ENCODE peak calls at places on chromosomes 7 and 10, in eight cellular contexts. One of them, this sample, is unnamed.

GRCh38 chr7:40516376-40516775 is 381.6 kb downstream of the SUGCT start:
- DNase-seq in epithelial cell of esophagus: peak; percentile 11
- DNase-seq in GM12864: no peak
- DNase-seq in HFF-Myc: no peak
- DNase-seq in endodermal cell: no peak
- DNase-seq in A549: no peak
- DNase-seq in cardiac fibroblast: peak; percentile 35
- DNase-seq in left lung: no peak
- DNase-seq in this sample: no peak

GRCh38 chr10:2508971-2509605 is 558.3 kb upstream of the PFKP start:
- DNase-seq in epithelial cell of esophagus: peak; percentile 10
- DNase-seq in GM12864: no peak
- DNase-seq in HFF-Myc: no peak
- DNase-seq in endodermal cell: no peak
- DNase-seq in A549: no peak
- DNase-seq in cardiac fibroblast: no peak
- DNase-seq in left lung: no peak
- DNase-seq in this sample: no peak

GRCh38 chr7:73822319-73823173 is 8.2 kb upstream of the CLDN4 start:
- DNase-seq in epithelial cell of esophagus: peak; percentile 96
- DNase-seq in GM12864: no peak
- DNase-seq in HFF-Myc: peak; percentile 81
- DNase-seq in endodermal cell: peak; percentile 67
- DNase-seq in A549: peak; percentile 91
- DNase-seq in cardiac fibroblast: peak; percentile 71
- DNase-seq in left lung: peak; percentile 33
- DNase-seq in this sample: no peak

GRCh38 chr7:103573479-103574058 is 127.6 kb upstream of the SLC26A5 start:
- DNase-seq in epithelial cell of esophagus: peak; percentile 50
- DNase-seq in GM12864: peak; percentile 2
- DNase-seq in HFF-Myc: peak; percentile 6
- DNase-seq in endodermal cell: no peak
- DNase-seq in A549: peak; percentile 29
- DNase-seq in cardiac fibroblast: peak; percentile 53
- DNase-seq in left lung: no peak
- DNase-seq in this sample: peak; percentile 6

GRCh38 chr10:92011560-92012214 is 88.1 kb downstream of the BTAF1 start:
- DNase-seq in epithelial cell of esophagus: peak; percentile 87
- DNase-seq in GM12864: no peak
- DNase-seq in HFF-Myc: peak; percentile 26
- DNase-seq in endodermal cell: no peak
- DNase-seq in A549: peak; percentile 57
- DNase-seq in cardiac fibroblast: peak; percentile 30
- DNase-seq in left lung: no peak
- DNase-seq in this sample: no peak

GRCh38 chr10:604716-605631 is 84.5 kb downstream of the DIP2C start:
- DNase-seq in epithelial cell of esophagus: no peak
- DNase-seq in GM12864: no peak
- DNase-seq in HFF-Myc: no peak
- DNase-seq in endodermal cell: no peak
- DNase-seq in A549: no peak
- DNase-seq in cardiac fibroblast: no peak
- DNase-seq in left lung: no peak
- DNase-seq in this sample: no peak

GRCh38 chr10:34956756-34957155 is 133.4 kb downstream of the CUL2 start:
- DNase-seq in epithelial cell of esophagus: no peak
- DNase-seq in GM12864: no peak
- DNase-seq in HFF-Myc: no peak
- DNase-seq in endodermal cell: no peak
- DNase-seq in A549: peak; percentile 33
- DNase-seq in cardiac fibroblast: no peak
- DNase-seq in left lung: no peak
- DNase-seq in this sample: no peak

GRCh38 chr7:47044620-47045019 is 537.3 kb downstream of the TNS3 start:
- DNase-seq in epithelial cell of esophagus: no peak
- DNase-seq in GM12864: no peak
- DNase-seq in HFF-Myc: no peak
- DNase-seq in endodermal cell: no peak
- DNase-seq in A549: no peak
- DNase-seq in cardiac fibroblast: no peak
- DNase-seq in left lung: no peak
- DNase-seq in this sample: no peak

GRCh38 chr7:4613855-4614548 is 68.1 kb upstream of the FOXK1 start:
- DNase-seq in epithelial cell of esophagus: peak; percentile 72
- DNase-seq in GM12864: no peak
- DNase-seq in HFF-Myc: no peak
- DNase-seq in endodermal cell: no peak
- DNase-seq in A549: no peak
- DNase-seq in cardiac fibroblast: peak; percentile 81
- DNase-seq in left lung: no peak
- DNase-seq in this sample: no peak

GRCh38 chr10:95840121-95840520 is 67.7 kb upstream of the CC2D2B start:
- DNase-seq in epithelial cell of esophagus: peak; percentile 5
- DNase-seq in GM12864: no peak
- DNase-seq in HFF-Myc: no peak
- DNase-seq in endodermal cell: no peak
- DNase-seq in A549: no peak
- DNase-seq in cardiac fibroblast: no peak
- DNase-seq in left lung: no peak
- DNase-seq in this sample: no peak

GRCh38 chr7:66352071-66352470 is 146.9 kb downstream of the TPST1 start:
- DNase-seq in epithelial cell of esophagus: peak; percentile 50
- DNase-seq in GM12864: no peak
- DNase-seq in HFF-Myc: no peak
- DNase-seq in endodermal cell: peak; percentile 63
- DNase-seq in A549: no peak
- DNase-seq in cardiac fibroblast: peak; percentile 26
- DNase-seq in left lung: no peak
- DNase-seq in this sample: no peak

GRCh38 chr7:613442-614140 is 93.9 kb upstream of the PDGFA start:
- DNase-seq in epithelial cell of esophagus: peak; percentile 77
- DNase-seq in GM12864: no peak
- DNase-seq in HFF-Myc: no peak
- DNase-seq in endodermal cell: no peak
- DNase-seq in A549: no peak
- DNase-seq in cardiac fibroblast: no peak
- DNase-seq in left lung: no peak
- DNase-seq in this sample: no peak

GRCh38 chr7:30754315-30754877 is 2.5 kb downstream of the INMT start:
- DNase-seq in epithelial cell of esophagus: no peak
- DNase-seq in GM12864: no peak
- DNase-seq in HFF-Myc: no peak
- DNase-seq in endodermal cell: no peak
- DNase-seq in A549: no peak
- DNase-seq in cardiac fibroblast: no peak
- DNase-seq in left lung: no peak
- DNase-seq in this sample: no peak
- H3K4me3 ChIP-seq in epithelial cell of esophagus: no peak overlapping the region
- H3K4me3 ChIP-seq in GM12864: no peak overlapping the region
- H3K4me3 ChIP-seq in HFF-Myc: no peak overlapping the region
- H3K4me3 ChIP-seq in endodermal cell: no peak overlapping the region
- H3K4me3 ChIP-seq in A549: no peak overlapping the region
- H3K4me3 ChIP-seq in cardiac fibroblast: no peak overlapping the region
- H3K4me3 ChIP-seq in left lung: peak overlapping the region; percentile 29
- H3K4me3 ChIP-seq in this sample: no peak overlapping the region

DNA sequence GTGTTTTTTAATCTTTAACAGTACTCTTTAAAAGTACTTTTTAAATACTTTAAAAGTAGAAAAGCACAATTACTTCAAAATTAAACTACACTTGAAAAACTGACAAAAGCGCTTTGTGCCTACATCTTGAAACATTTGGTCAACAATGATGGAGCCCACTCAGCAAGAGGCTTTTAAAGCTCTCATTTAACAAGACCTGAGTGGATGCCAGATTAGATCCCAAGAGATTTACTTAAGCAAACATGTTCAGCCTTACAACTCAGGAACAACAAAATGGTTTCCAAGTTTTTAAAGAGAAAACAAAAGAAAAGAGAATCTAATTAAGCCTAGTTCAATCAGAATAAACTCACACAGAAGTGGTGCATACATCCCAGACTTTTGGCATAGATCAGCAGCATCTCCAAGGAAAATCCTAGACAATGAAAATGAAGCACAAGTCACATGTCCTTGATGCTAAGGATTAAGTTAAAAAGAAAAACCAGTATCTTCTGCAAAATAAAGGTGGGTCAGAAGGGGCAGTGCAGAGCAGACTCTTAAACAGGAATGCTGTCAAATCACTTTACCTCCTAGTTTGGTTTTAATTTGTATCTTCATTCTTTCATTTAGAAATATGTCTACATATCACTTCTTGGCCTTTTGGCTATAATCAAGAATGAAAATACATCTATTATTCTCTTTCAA is 26.2 kb downstream of the HIBADH start:
- DNase-seq in epithelial cell of esophagus: no peak
- DNase-seq in GM12864: no peak
- DNase-seq in HFF-Myc: no peak
- DNase-seq in endodermal cell: no peak
- DNase-seq in A549: no peak
- DNase-seq in cardiac fibroblast: peak; percentile 82
- DNase-seq in left lung: no peak
- DNase-seq in this sample: no peak
- TF ChIP-seq CTCF in epithelial cell of esophagus: no peak
- TF ChIP-seq CTCF in GM12864: no peak
- TF ChIP-seq CTCF in HFF-Myc: no peak
- TF ChIP-seq CTCF in endodermal cell: peak; percentile 65
- TF ChIP-seq CTCF in A549: no peak
- TF ChIP-seq CTCF in cardiac fibroblast: no peak
- TF ChIP-seq CTCF in left lung: no peak
- TF ChIP-seq CTCF in this sample: no peak

GRCh38 chr7:2156756-2157472 is 75.8 kb downstream of the MAD1L1 start:
- DNase-seq in epithelial cell of esophagus: no peak
- DNase-seq in GM12864: no peak
- DNase-seq in HFF-Myc: no peak
- DNase-seq in endodermal cell: no peak
- DNase-seq in A549: no peak
- DNase-seq in cardiac fibroblast: no peak
- DNase-seq in left lung: no peak
- DNase-seq in this sample: no peak
- H3K4me3 ChIP-seq in epithelial cell of esophagus: no peak overlapping the region
- H3K4me3 ChIP-seq in GM12864: no peak overlapping the region
- H3K4me3 ChIP-seq in HFF-Myc: no peak overlapping the region
- H3K4me3 ChIP-seq in endodermal cell: no peak overlapping the region
- H3K4me3 ChIP-seq in A549: no peak overlapping the region
- H3K4me3 ChIP-seq in cardiac fibroblast: no peak overlapping the region
- H3K4me3 ChIP-seq in left lung: no peak overlapping the region
- H3K4me3 ChIP-seq in this sample: no peak overlapping the region

GRCh38 chr10:101140084-101140949 is 9.2 kb downstream of the TLX1 start:
- DNase-seq in epithelial cell of esophagus: no peak
- DNase-seq in GM12864: no peak
- DNase-seq in HFF-Myc: no peak
- DNase-seq in endodermal cell: peak; percentile 70
- DNase-seq in A549: no peak
- DNase-seq in cardiac fibroblast: no peak
- DNase-seq in left lung: no peak
- DNase-seq in this sample: no peak

GRCh38 chr10:101140950-101141621 is 10.0 kb downstream of the TLX1 start:
- DNase-seq in epithelial cell of esophagus: no peak
- DNase-seq in GM12864: no peak
- DNase-seq in HFF-Myc: no peak
- DNase-seq in endodermal cell: no peak
- DNase-seq in A549: no peak
- DNase-seq in cardiac fibroblast: no peak
- DNase-seq in left lung: no peak
- DNase-seq in this sample: no peak

GRCh38 chr10:101138788-101139420 is 7.8 kb downstream of the TLX1 start:
- DNase-seq in epithelial cell of esophagus: no peak
- DNase-seq in GM12864: no peak
- DNase-seq in HFF-Myc: no peak
- DNase-seq in endodermal cell: no peak
- DNase-seq in A549: no peak
- DNase-seq in cardiac fibroblast: no peak
- DNase-seq in left lung: no peak
- DNase-seq in this sample: no peak

GRCh38 chr10:101137271-101137670 is 6.2 kb downstream of the TLX1 start:
- DNase-seq in epithelial cell of esophagus: no peak
- DNase-seq in GM12864: no peak
- DNase-seq in HFF-Myc: no peak
- DNase-seq in endodermal cell: no peak
- DNase-seq in A549: no peak
- DNase-seq in cardiac fibroblast: no peak
- DNase-seq in left lung: no peak
- DNase-seq in this sample: no peak

GRCh38 chr10:101139421-101139911 is 8.4 kb downstream of the TLX1 start:
- DNase-seq in epithelial cell of esophagus: no peak
- DNase-seq in GM12864: no peak
- DNase-seq in HFF-Myc: no peak
- DNase-seq in endodermal cell: peak; percentile 88
- DNase-seq in A549: no peak
- DNase-seq in cardiac fibroblast: peak; percentile 31
- DNase-seq in left lung: no peak
- DNase-seq in this sample: no peak
- TF ChIP-seq CTCF in epithelial cell of esophagus: no peak
- TF ChIP-seq CTCF in GM12864: no peak
- TF ChIP-seq CTCF in HFF-Myc: no peak
- TF ChIP-seq CTCF in endodermal cell: peak; percentile 74
- TF ChIP-seq CTCF in A549: no peak
- TF ChIP-seq CTCF in cardiac fibroblast: peak; percentile 48
- TF ChIP-seq CTCF in left lung: no peak
- TF ChIP-seq CTCF in this sample: peak; percentile 12

GRCh38 chr7:48366096-48366495 is 194.8 kb downstream of the ABCA13 start:
- DNase-seq in epithelial cell of esophagus: peak; percentile 86
- DNase-seq in GM12864: no peak
- DNase-seq in HFF-Myc: no peak
- DNase-seq in endodermal cell: no peak
- DNase-seq in A549: no peak
- DNase-seq in cardiac fibroblast: no peak
- DNase-seq in left lung: no peak
- DNase-seq in this sample: no peak

GRCh38 chr7:48365010-48365409 is 193.8 kb downstream of the ABCA13 start:
- DNase-seq in epithelial cell of esophagus: peak; percentile 16
- DNase-seq in GM12864: no peak
- DNase-seq in HFF-Myc: no peak
- DNase-seq in endodermal cell: no peak
- DNase-seq in A549: no peak
- DNase-seq in cardiac fibroblast: no peak
- DNase-seq in left lung: no peak
- DNase-seq in this sample: no peak

GRCh38 chr7:48355346-48355745 is 184.1 kb downstream of the ABCA13 start:
- DNase-seq in epithelial cell of esophagus: no peak
- DNase-seq in GM12864: no peak
- DNase-seq in HFF-Myc: no peak
- DNase-seq in endodermal cell: no peak
- DNase-seq in A549: no peak
- DNase-seq in cardiac fibroblast: no peak
- DNase-seq in left lung: no peak
- DNase-seq in this sample: no peak

GRCh38 chr7:48363174-48363573 is 191.9 kb downstream of the ABCA13 start:
- DNase-seq in epithelial cell of esophagus: no peak
- DNase-seq in GM12864: no peak
- DNase-seq in HFF-Myc: no peak
- DNase-seq in endodermal cell: no peak
- DNase-seq in A549: no peak
- DNase-seq in cardiac fibroblast: no peak
- DNase-seq in left lung: no peak
- DNase-seq in this sample: no peak

GRCh38 chr7:48360574-48360973 is 189.3 kb downstream of the ABCA13 start:
- DNase-seq in epithelial cell of esophagus: peak; percentile 84
- DNase-seq in GM12864: no peak
- DNase-seq in HFF-Myc: no peak
- DNase-seq in endodermal cell: no peak
- DNase-seq in A549: no peak
- DNase-seq in cardiac fibroblast: no peak
- DNase-seq in left lung: no peak
- DNase-seq in this sample: no peak
- H3K4me3 ChIP-seq in epithelial cell of esophagus: no peak overlapping the region
- H3K4me3 ChIP-seq in GM12864: no peak overlapping the region
- H3K4me3 ChIP-seq in HFF-Myc: no peak overlapping the region
- H3K4me3 ChIP-seq in endodermal cell: no peak overlapping the region
- H3K4me3 ChIP-seq in A549: no peak overlapping the region
- H3K4me3 ChIP-seq in cardiac fibroblast: no peak overlapping the region
- H3K4me3 ChIP-seq in left lung: no peak overlapping the region
- H3K4me3 ChIP-seq in this sample: no peak overlapping the region